ENCODE peak calls at places on chromosomes 13 and 19, in six cellular contexts. L is AG09309; O is CD8-positive, alpha-beta T cell; Y is mesothelial cell of epicardium; Z is endothelial cell; P is bronchial epithelial cell. N is an unnamed sample.

GRCh38 chr13:98780451-98780850 is 28.0 kb upstream of the SLC15A1 start:
- DNase-seq in O (no peak), L (no peak), Y (no peak), Z (no peak), P (no peak), N (no peak)

GRCh38 chr13:23618341-23618740 is 48.1 kb downstream of the TNFRSF19 start:
- DNase-seq in L (peak; percentile 85), Z (no peak), Y (no peak), O (no peak), P (peak; percentile 96), N (peak; percentile 93)

GRCh38 chr13:110392510-110393233 is 85.6 kb downstream of the COL4A2 start:
- DNase-seq in O (no peak), Y (no peak), P (no peak), Z (no peak), L (no peak), N (peak; percentile 92)

GRCh38 chr13:40230833-40231266 is 435.6 kb downstream of the FOXO1 start:
- DNase-seq in L (no peak), Z (peak; percentile 8), O (no peak), P (no peak), Y (no peak), N (peak; percentile 60)

GRCh38 chr13:64925727-64926126 is 2304.4 kb downstream of the PCDH9 start:
- DNase-seq in L (no peak), O (no peak), P (no peak), Z (no peak), Y (no peak), N (no peak)

GRCh38 chr19:13207237-13208130 is 57.3 kb downstream of the IER2 start:
- DNase-seq in P (no peak), Y (no peak), O (no peak), Z (no peak), L (no peak), N (peak; percentile 11)

GRCh38 chr19:16902545-16902944 is 13.7 kb downstream of the F2RL3 start:
- DNase-seq in O (no peak), Z (no peak), L (no peak), P (no peak), Y (no peak), N (no peak)

GRCh38 chr13:39072842-39073241 is 34.6 kb downstream of the NHLRC3 start:
- DNase-seq in Y (no peak), O (no peak), L (no peak), P (no peak), Z (no peak), N (no peak)

GRCh38 chr13:30880151-30880551 is 25.9 kb upstream of the MEDAG start:
- DNase-seq in P (no peak), L (no peak), Y (no peak), Z (no peak), O (no peak), N (peak; percentile 48)

GRCh38 chr19:35264281-35265125 is 4.3 kb upstream of the USF2 start:
- DNase-seq in P (no peak), L (no peak), Y (no peak), Z (no peak), O (peak; percentile 42), N (no peak)

GRCh38 chr19:13099073-13099999 is 3.3 kb downstream of the LYL1 start:
- DNase-seq in Z (peak; percentile 61), Y (no peak), P (peak; percentile 62), L (no peak), O (peak; percentile 88), N (peak; percentile 64)

GRCh38 chr13:46476174-46476573 is 76.8 kb upstream of the LRCH1 start:
- DNase-seq in O (no peak), L (no peak), Y (no peak), Z (no peak), P (no peak), N (peak; percentile 28)

GRCh38 chr19:3670258-3670795 is 29.9 kb downstream of the PIP5K1C start:
- DNase-seq in Y (no peak), P (no peak), O (no peak), Z (no peak), L (peak; percentile 38), N (peak; percentile 93)

GRCh38 chr13:104460553-104460952 is 1394.3 kb upstream of the SLC10A2 start:
- DNase-seq in Z (no peak), P (peak; percentile 32), O (no peak), Y (no peak), L (no peak), N (peak; percentile 1)

GRCh38 chr13:112601351-112601750 is 13.4 kb upstream of the TUBGCP3 start:
- DNase-seq in Z (no peak), L (no peak), Y (no peak), P (no peak), O (no peak), N (no peak)

GRCh38 chr19:31451686-31452325 is 102.6 kb upstream of the TSHZ3 start:
- DNase-seq in O (no peak), Y (no peak), Z (no peak), L (no peak), P (peak; percentile 71), N (peak; percentile 85)

GRCh38 chr19:5338661-5339469 is 1.7 kb downstream of the PTPRS start:
- DNase-seq in Z (no peak), P (no peak), L (no peak), Y (no peak), O (no peak), N (no peak)

GRCh38 chr19:4501005-4501591 is 17.2 kb downstream of the PLIN4 start:
- DNase-seq in L (no peak), Z (no peak), Y (no peak), O (no peak), P (no peak), N (no peak)

GRCh38 chr19:901216-902092 is 8.2 kb downstream of the RNU6-9 start:
- DNase-seq in Y (no peak), P (no peak), Z (no peak), L (no peak), O (no peak), N (no peak)

GRCh38 chr19:18093439-18094161 is 4.0 kb upstream of the MAST3 start:
- DNase-seq in P (peak; percentile 77), Z (no peak), L (no peak), O (no peak), Y (no peak), N (peak; percentile 66)

GRCh38 chr19:14495678-14496028 is 274 bp downstream of the GIPC1 start:
- DNase-seq in Z (no peak), P (no peak), Y (no peak), L (no peak), O (no peak), N (no peak)

GRCh38 chr19:29376855-29377354 is 148.9 kb upstream of the VSTM2B start:
- DNase-seq in L (no peak), Y (no peak), O (peak; percentile 39), Z (no peak), P (no peak), N (no peak)

GRCh38 chr19:42571136-42571535 is 23.6 kb downstream of the CEACAM8 start:
- DNase-seq in Z (no peak), L (no peak), Y (no peak), O (no peak), P (no peak), N (no peak)

GRCh38 chr13:35990196-35990595 is 141.0 kb downstream of the DCLK1 start:
- DNase-seq in P (no peak), L (no peak), O (no peak), Y (no peak), Z (no peak), N (no peak)

DNA sequence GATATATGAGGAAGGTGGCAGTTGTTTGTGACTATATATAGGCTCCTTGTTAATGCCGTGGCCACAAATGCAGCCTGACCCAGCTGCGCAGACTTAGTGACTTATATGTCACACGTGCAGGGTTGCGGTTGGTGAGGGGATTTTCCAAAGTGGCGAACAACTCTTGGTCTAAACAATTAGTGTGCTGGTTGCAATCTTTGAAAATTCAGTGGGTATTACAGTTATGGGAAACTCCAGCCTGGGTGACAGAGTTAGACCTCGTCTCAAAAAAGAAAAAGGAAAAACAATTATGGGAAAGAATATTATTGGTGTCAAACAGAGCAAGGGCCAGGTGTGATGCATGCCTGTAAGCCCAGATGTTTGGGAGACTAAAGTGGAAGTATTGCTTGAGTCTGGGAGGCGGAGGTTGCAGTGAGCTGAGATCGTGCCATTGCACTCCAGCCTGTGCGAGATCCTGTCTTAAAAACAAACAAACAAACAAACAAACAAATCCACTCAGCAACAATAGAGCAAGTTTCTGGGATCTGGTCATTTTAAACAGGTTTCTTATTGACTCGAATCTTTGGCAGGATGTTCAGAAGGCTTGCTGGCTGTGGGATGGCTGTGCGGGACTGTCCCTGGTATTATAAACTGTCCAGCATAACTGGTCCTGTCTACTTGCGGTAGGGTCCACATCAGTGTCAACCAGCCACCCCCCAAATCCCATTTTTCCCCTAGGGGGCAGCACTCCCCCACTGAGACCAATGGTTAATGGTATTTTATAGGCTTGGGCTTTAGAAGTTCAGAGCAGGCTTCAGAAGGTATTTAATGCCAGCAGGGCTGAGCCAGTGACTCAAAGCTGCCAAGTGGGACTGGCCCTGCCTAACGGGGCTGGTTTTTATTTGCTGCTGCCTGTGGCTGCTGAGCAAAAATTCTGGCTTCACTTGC is 15.4 kb downstream of the RELB start:
- DNase-seq in P (peak; percentile 65), Z (peak; percentile 80), O (peak; percentile 86), Y (no peak), L (peak; percentile 69), N (peak; percentile 85)
- TF ChIP-seq CTCF in P (peak; percentile 59), Z (peak; percentile 71), O (peak; percentile 68), Y (peak; percentile 59), L (peak; percentile 86), N (peak; percentile 66)

DNA sequence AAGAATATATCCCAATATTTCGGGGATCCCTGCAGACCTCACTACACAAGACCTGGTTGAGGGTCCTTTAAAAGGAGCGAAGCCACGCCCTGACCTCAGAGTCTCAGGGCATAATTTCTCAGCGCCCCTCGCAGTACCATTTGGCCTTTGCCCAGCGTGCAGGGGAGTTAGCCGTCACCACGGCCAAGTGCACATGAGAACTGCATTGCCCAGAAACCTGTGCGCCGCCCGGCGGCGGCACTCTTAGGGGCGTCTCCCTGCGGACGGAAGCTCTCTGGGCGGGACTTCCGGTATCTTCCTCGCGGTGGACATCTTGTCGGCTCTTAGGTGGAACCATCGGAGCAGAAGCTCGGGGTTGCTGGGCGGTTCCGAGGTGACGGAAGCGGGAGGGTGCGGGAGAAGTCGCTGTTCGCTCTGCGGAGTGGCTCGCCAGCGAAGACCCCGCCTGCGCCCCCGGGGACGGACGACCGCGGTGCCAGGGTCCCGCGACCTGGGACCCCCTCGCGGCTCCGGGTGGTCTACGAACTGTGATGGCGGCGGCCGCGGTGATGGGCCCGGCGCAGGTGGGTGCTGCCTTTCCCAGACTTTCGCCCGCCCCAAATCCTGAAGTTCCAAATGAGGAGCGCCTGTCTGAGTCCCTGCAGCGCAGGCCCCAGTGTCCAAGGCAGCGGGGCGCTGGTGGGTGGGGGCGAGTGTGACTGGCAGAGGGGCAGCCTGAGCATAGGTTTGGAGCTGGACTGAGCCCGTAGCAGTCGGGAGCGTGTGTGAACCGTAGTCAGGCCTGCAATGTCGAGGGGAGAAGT is at the start of gene ZNF134:
- DNase-seq in O (peak; percentile 91), Z (peak; percentile 86), P (peak; percentile 85), L (peak; percentile 44), Y (peak; percentile 66), N (peak; percentile 89)
- TF ChIP-seq CTCF in O (peak; percentile 16), Z (no peak), P (peak; percentile 56), L (peak; percentile 35), Y (no peak), N (peak; percentile 64)

GRCh38 chr13:26280822-26281221 is 26.9 kb downstream of the CDK8 start:
- DNase-seq in Z (no peak), P (no peak), L (no peak), O (no peak), Y (no peak), N (peak; percentile 39)
- TF ChIP-seq CTCF in Z (no peak), P (no peak), L (no peak), O (no peak), Y (no peak), N (no peak)

DNA sequence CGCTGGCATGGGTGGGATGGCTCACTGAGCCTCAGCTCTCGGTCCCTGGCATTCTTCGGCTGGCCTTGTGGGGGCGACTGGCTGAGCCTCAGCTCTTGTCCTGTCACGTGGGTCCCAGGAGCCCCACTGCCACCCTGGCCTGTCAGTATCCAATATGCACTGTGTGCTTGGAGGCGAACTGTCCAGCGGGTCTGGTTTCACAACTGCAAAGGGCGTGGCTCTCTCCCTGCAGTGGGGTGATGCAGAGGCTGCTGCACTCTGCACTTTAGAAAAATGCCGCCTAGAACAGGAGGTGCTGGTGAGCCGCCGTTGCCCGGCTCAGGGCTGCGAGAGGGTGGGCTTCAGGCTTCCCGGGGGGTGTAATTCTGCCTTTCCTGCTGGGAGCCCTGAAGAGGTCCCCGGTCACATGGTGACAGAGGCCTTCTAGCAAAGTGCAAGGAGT is 17.0 kb upstream of the TMEM255B start:
- DNase-seq in Z (peak; percentile 37), O (peak; percentile 58), Y (peak; percentile 17), P (peak; percentile 59), L (no peak), N (peak; percentile 36)
- TF ChIP-seq CTCF in Z (no peak), O (peak; percentile 25), Y (no peak), P (no peak), L (peak; percentile 29), N (peak; percentile 24)

N was measured in cardiac fibroblast.